ENCODE peak calls at places on chromosomes 1 and 21, in nine cellular contexts. One of them, this sample, is unnamed.

GRCh38 chr1:202131956-202132821 is 9.5 kb downstream of the GPR37L1 start:
- DNase-seq in K562: no peak
- DNase-seq in PC-9: peak; percentile 57
- DNase-seq in GM23248: no peak
- DNase-seq in GM23338: peak; percentile 44
- DNase-seq in PC-3: no peak
- DNase-seq in Karpas-422: no peak
- DNase-seq in neural progenitor cell: no peak
- DNase-seq in MM.1S: peak; percentile 4
- DNase-seq in this sample: no peak

GRCh38 chr21:24716306-24716918 is 890.9 kb downstream of the MRPL39 start:
- DNase-seq in Karpas-422: no peak
- DNase-seq in PC-3: no peak
- DNase-seq in K562: no peak
- DNase-seq in neural progenitor cell: no peak
- DNase-seq in PC-9: no peak
- DNase-seq in GM23338: no peak
- DNase-seq in GM23248: no peak
- DNase-seq in MM.1S: no peak
- DNase-seq in this sample: no peak

GRCh38 chr1:78035121-78035520 is 10.6 kb upstream of the GIPC2 start:
- DNase-seq in Karpas-422: no peak
- DNase-seq in PC-3: no peak
- DNase-seq in K562: no peak
- DNase-seq in GM23248: peak; percentile 19
- DNase-seq in MM.1S: no peak
- DNase-seq in PC-9: no peak
- DNase-seq in GM23338: no peak
- DNase-seq in neural progenitor cell: no peak
- DNase-seq in this sample: no peak

GRCh38 chr1:229060140-229060539 is 210.8 kb upstream of the RAB4A start:
- DNase-seq in PC-3: no peak
- DNase-seq in PC-9: no peak
- DNase-seq in K562: no peak
- DNase-seq in GM23338: no peak
- DNase-seq in neural progenitor cell: no peak
- DNase-seq in MM.1S: no peak
- DNase-seq in GM23248: no peak
- DNase-seq in Karpas-422: no peak
- DNase-seq in this sample: no peak

GRCh38 chr1:215083408-215083961 is 948 bp downstream of the KCNK2 start:
- DNase-seq in neural progenitor cell: peak; percentile 61
- DNase-seq in GM23338: peak; percentile 54
- DNase-seq in MM.1S: no peak
- DNase-seq in PC-3: no peak
- DNase-seq in K562: no peak
- DNase-seq in GM23248: peak; percentile 79
- DNase-seq in Karpas-422: no peak
- DNase-seq in PC-9: no peak
- DNase-seq in this sample: no peak

GRCh38 chr1:211925016-211925415 is 94.5 kb upstream of the LPGAT1 start:
- DNase-seq in GM23248: no peak
- DNase-seq in Karpas-422: peak; percentile 52
- DNase-seq in K562: peak; percentile 45
- DNase-seq in PC-9: peak; percentile 59
- DNase-seq in neural progenitor cell: peak; percentile 51
- DNase-seq in PC-3: peak; percentile 69
- DNase-seq in GM23338: peak; percentile 52
- DNase-seq in MM.1S: peak; percentile 91
- DNase-seq in this sample: no peak

GRCh38 chr1:214427871-214428277 is 123.5 kb downstream of the PTPN14 start:
- DNase-seq in MM.1S: peak; percentile 98
- DNase-seq in Karpas-422: peak; percentile 71
- DNase-seq in PC-3: peak; percentile 96
- DNase-seq in PC-9: peak; percentile 58
- DNase-seq in neural progenitor cell: no peak
- DNase-seq in GM23338: peak; percentile 50
- DNase-seq in K562: no peak
- DNase-seq in GM23248: peak; percentile 89
- DNase-seq in this sample: peak; percentile 77

GRCh38 chr1:53685272-53686051 is 53.5 kb downstream of the GLIS1 start:
- DNase-seq in PC-9: peak; percentile 55
- DNase-seq in neural progenitor cell: peak; percentile 54
- DNase-seq in K562: no peak
- DNase-seq in GM23248: no peak
- DNase-seq in Karpas-422: no peak
- DNase-seq in MM.1S: no peak
- DNase-seq in GM23338: no peak
- DNase-seq in PC-3: no peak
- DNase-seq in this sample: no peak

GRCh38 chr21:35088235-35088865 is 39.2 kb upstream of the RUNX1 start:
- DNase-seq in PC-3: peak; percentile 53
- DNase-seq in Karpas-422: no peak
- DNase-seq in GM23248: peak; percentile 49
- DNase-seq in GM23338: no peak
- DNase-seq in neural progenitor cell: no peak
- DNase-seq in PC-9: no peak
- DNase-seq in K562: no peak
- DNase-seq in MM.1S: no peak
- DNase-seq in this sample: no peak

GRCh38 chr1:95043141-95043980 is 29.4 kb downstream of the ALG14 start:
- DNase-seq in PC-3: peak; percentile 93
- DNase-seq in GM23248: peak; percentile 92
- DNase-seq in PC-9: peak; percentile 74
- DNase-seq in GM23338: peak; percentile 95
- DNase-seq in MM.1S: peak; percentile 67
- DNase-seq in K562: peak; percentile 79
- DNase-seq in neural progenitor cell: peak; percentile 90
- DNase-seq in Karpas-422: peak; percentile 92
- DNase-seq in this sample: peak; percentile 73

GRCh38 chr1:23483327-23484252 is at the start of gene ASAP3:
- DNase-seq in GM23338: peak; percentile 87
- DNase-seq in K562: no peak
- DNase-seq in PC-9: peak; percentile 12
- DNase-seq in PC-3: peak; percentile 29
- DNase-seq in Karpas-422: no peak
- DNase-seq in neural progenitor cell: peak; percentile 54
- DNase-seq in GM23248: peak; percentile 63
- DNase-seq in MM.1S: no peak
- DNase-seq in this sample: no peak

GRCh38 chr1:219837274-219837993 is 90.9 kb downstream of the SLC30A10 start:
- DNase-seq in GM23338: peak; percentile 87
- DNase-seq in GM23248: peak; percentile 61
- DNase-seq in neural progenitor cell: peak; percentile 77
- DNase-seq in K562: peak; percentile 60
- DNase-seq in PC-9: peak; percentile 8
- DNase-seq in MM.1S: peak; percentile 52
- DNase-seq in Karpas-422: peak; percentile 81
- DNase-seq in PC-3: peak; percentile 91
- DNase-seq in this sample: peak; percentile 60

GRCh38 chr1:167060141-167061072 is 29.8 kb downstream of the GPA33 start:
- DNase-seq in Karpas-422: peak; percentile 62
- DNase-seq in neural progenitor cell: peak; percentile 45
- DNase-seq in GM23248: peak; percentile 24
- DNase-seq in GM23338: peak; percentile 59
- DNase-seq in MM.1S: peak; percentile 24
- DNase-seq in PC-9: no peak
- DNase-seq in PC-3: peak; percentile 31
- DNase-seq in K562: peak; percentile 26
- DNase-seq in this sample: no peak

GRCh38 chr1:211127166-211127565 is 6.8 kb downstream of the KCNH1 start:
- DNase-seq in MM.1S: no peak
- DNase-seq in PC-3: no peak
- DNase-seq in GM23338: no peak
- DNase-seq in Karpas-422: no peak
- DNase-seq in K562: no peak
- DNase-seq in PC-9: no peak
- DNase-seq in neural progenitor cell: no peak
- DNase-seq in GM23248: no peak
- DNase-seq in this sample: no peak

GRCh38 chr1:54995835-54996234 is 2.9 kb upstream of the BSND start:
- DNase-seq in Karpas-422: no peak
- DNase-seq in PC-3: no peak
- DNase-seq in neural progenitor cell: no peak
- DNase-seq in MM.1S: no peak
- DNase-seq in PC-9: no peak
- DNase-seq in GM23338: no peak
- DNase-seq in GM23248: no peak
- DNase-seq in K562: no peak
- DNase-seq in this sample: no peak

DNA sequence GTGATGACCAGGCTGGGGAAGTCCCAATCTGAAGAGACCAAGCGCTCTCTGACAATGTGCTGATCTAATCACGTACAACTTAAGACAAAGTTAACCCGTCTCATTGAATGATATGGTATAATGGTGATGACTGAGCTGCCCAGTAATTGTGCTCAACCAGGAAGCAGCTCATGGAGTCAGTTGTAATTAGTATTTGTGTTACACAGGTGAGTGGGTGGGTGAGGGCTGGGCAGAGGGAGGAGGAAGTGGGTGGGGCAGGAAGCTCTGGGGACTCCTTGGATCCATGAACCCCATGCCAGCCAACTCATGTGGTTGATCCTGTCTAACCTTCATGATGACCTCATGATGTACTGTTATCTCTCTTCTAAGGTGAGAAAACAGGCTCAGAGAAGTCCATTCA is 8.7 kb upstream of the ECE1 start:
- DNase-seq in PC-3: no peak
- DNase-seq in K562: no peak
- DNase-seq in PC-9: peak; percentile 24
- DNase-seq in MM.1S: no peak
- DNase-seq in Karpas-422: no peak
- DNase-seq in GM23338: no peak
- DNase-seq in GM23248: no peak
- DNase-seq in neural progenitor cell: no peak
- DNase-seq in this sample: no peak
- H3K79me2 ChIP-seq in PC-3: peaks cover 23% of the 10 kb centered on the region
- H3K79me2 ChIP-seq in K562: no peaks in the 10 kb centered on the region
- H3K79me2 ChIP-seq in PC-9: no peaks in the 10 kb centered on the region
- H3K79me2 ChIP-seq in MM.1S: peaks cover 61% of the 10 kb centered on the region
- H3K79me2 ChIP-seq in Karpas-422: peaks cover 68% of the 10 kb centered on the region
- H3K79me2 ChIP-seq in GM23338: no peaks in the 10 kb centered on the region
- H3K79me2 ChIP-seq in GM23248: peaks cover 76% of the 10 kb centered on the region
- H3K79me2 ChIP-seq in neural progenitor cell: no peaks in the 10 kb centered on the region
- H3K79me2 ChIP-seq in this sample: peaks cover 36% of the 10 kb centered on the region

GRCh38 chr1:153987621-153988020 is 1.5 kb upstream of the RAB13 start:
- DNase-seq in GM23338: no peak
- DNase-seq in PC-9: no peak
- DNase-seq in PC-3: no peak
- DNase-seq in Karpas-422: no peak
- DNase-seq in GM23248: no peak
- DNase-seq in K562: no peak
- DNase-seq in neural progenitor cell: no peak
- DNase-seq in MM.1S: no peak
- DNase-seq in this sample: no peak
- H3K79me2 ChIP-seq in GM23338: peaks cover 38% of the 10 kb centered on the region
- H3K79me2 ChIP-seq in PC-9: peaks cover 22% of the 10 kb centered on the region
- H3K79me2 ChIP-seq in PC-3: peaks cover 36% of the 10 kb centered on the region
- H3K79me2 ChIP-seq in Karpas-422: peaks cover 15% of the 10 kb centered on the region
- H3K79me2 ChIP-seq in GM23248: peaks cover 55% of the 10 kb centered on the region
- H3K79me2 ChIP-seq in K562: peaks cover 36% of the 10 kb centered on the region
- H3K79me2 ChIP-seq in neural progenitor cell: peaks cover 28% of the 10 kb centered on the region
- H3K79me2 ChIP-seq in MM.1S: peaks cover 20% of the 10 kb centered on the region
- H3K79me2 ChIP-seq in this sample: peaks cover 23% of the 10 kb centered on the region

GRCh38 chr1:29167904-29168303 is 13.8 kb downstream of the SRSF4 start:
- DNase-seq in Karpas-422: no peak
- DNase-seq in neural progenitor cell: no peak
- DNase-seq in GM23248: no peak
- DNase-seq in PC-3: no peak
- DNase-seq in GM23338: no peak
- DNase-seq in MM.1S: no peak
- DNase-seq in PC-9: no peak
- DNase-seq in K562: no peak
- DNase-seq in this sample: no peak

GRCh38 chr1:29176567-29176966 is 5.1 kb downstream of the SRSF4 start:
- DNase-seq in K562: no peak
- DNase-seq in MM.1S: no peak
- DNase-seq in PC-3: no peak
- DNase-seq in PC-9: no peak
- DNase-seq in GM23338: no peak
- DNase-seq in GM23248: peak; percentile 84
- DNase-seq in Karpas-422: no peak
- DNase-seq in neural progenitor cell: no peak
- DNase-seq in this sample: no peak

GRCh38 chr1:29171089-29171488 is 10.6 kb downstream of the SRSF4 start:
- DNase-seq in Karpas-422: no peak
- DNase-seq in K562: no peak
- DNase-seq in GM23338: no peak
- DNase-seq in GM23248: peak; percentile 52
- DNase-seq in PC-9: no peak
- DNase-seq in neural progenitor cell: no peak
- DNase-seq in MM.1S: no peak
- DNase-seq in PC-3: no peak
- DNase-seq in this sample: no peak

GRCh38 chr1:29172415-29172814 is 9.3 kb downstream of the SRSF4 start:
- DNase-seq in neural progenitor cell: no peak
- DNase-seq in K562: no peak
- DNase-seq in PC-3: no peak
- DNase-seq in PC-9: no peak
- DNase-seq in GM23338: no peak
- DNase-seq in Karpas-422: no peak
- DNase-seq in GM23248: no peak
- DNase-seq in MM.1S: no peak
- DNase-seq in this sample: no peak

DNA sequence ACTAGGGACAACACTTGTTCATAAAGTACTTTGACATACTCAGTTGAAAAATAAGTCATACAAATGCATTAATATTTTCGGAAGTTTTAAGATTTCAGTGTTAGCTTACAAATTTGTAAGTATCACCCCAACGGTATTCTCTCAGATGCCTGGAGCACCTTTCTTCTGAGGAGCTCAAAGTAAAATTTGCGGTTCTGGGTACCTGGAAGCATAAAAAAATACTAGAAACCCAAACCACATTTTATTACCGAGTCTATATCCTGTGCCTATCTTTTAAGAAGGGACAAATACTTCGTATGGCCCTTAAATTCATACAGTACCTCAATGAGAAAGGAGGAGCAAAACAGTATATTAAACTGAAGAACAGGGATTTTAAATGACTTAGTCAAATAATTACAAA is 10.2 kb downstream of the SRSF4 start:
- DNase-seq in neural progenitor cell: no peak
- DNase-seq in GM23338: no peak
- DNase-seq in MM.1S: no peak
- DNase-seq in GM23248: no peak
- DNase-seq in K562: no peak
- DNase-seq in PC-3: no peak
- DNase-seq in Karpas-422: no peak
- DNase-seq in PC-9: no peak
- DNase-seq in this sample: no peak
- H3K79me2 ChIP-seq in neural progenitor cell: peaks cover 98% of the 10 kb centered on the region
- H3K79me2 ChIP-seq in GM23338: peaks cover 100% of the 10 kb centered on the region
- H3K79me2 ChIP-seq in MM.1S: peaks cover 99% of the 10 kb centered on the region
- H3K79me2 ChIP-seq in GM23248: peaks cover 99% of the 10 kb centered on the region
- H3K79me2 ChIP-seq in K562: peaks cover 97% of the 10 kb centered on the region
- H3K79me2 ChIP-seq in PC-3: peaks cover 99% of the 10 kb centered on the region
- H3K79me2 ChIP-seq in Karpas-422: peaks cover 98% of the 10 kb centered on the region
- H3K79me2 ChIP-seq in PC-9: peaks cover 95% of the 10 kb centered on the region
- H3K79me2 ChIP-seq in this sample: peaks cover 100% of the 10 kb centered on the region

DNA sequence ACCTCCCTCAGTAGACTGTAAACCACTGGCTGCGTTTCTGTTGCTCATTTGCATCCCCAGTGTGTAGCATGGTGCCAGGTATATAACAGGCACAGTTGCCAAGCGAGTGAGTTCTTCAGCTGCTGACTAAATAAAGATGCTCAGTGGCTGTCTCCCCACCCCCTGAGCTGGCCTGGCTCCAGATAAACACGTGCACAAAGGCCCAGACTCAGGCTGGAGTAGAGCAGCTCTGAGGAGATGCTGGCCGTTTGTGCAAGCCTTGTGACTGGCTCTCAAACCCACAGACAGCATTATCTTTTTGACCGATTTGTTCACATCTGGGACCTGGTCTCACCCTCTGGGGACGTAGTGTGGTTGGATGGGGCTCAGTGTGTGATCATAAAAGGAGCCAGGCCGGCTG is 7.1 kb downstream of the CHRNB2 start:
- DNase-seq in K562: no peak
- DNase-seq in Karpas-422: peak; percentile 94
- DNase-seq in MM.1S: peak; percentile 79
- DNase-seq in neural progenitor cell: peak; percentile 26
- DNase-seq in PC-3: peak; percentile 16
- DNase-seq in GM23338: no peak
- DNase-seq in GM23248: peak; percentile 60
- DNase-seq in PC-9: no peak
- DNase-seq in this sample: no peak
- H3K79me2 ChIP-seq in K562: no peaks in the 10 kb centered on the region
- H3K79me2 ChIP-seq in Karpas-422: no peaks in the 10 kb centered on the region
- H3K79me2 ChIP-seq in MM.1S: no peaks in the 10 kb centered on the region
- H3K79me2 ChIP-seq in neural progenitor cell: no peaks in the 10 kb centered on the region
- H3K79me2 ChIP-seq in PC-3: no peaks in the 10 kb centered on the region
- H3K79me2 ChIP-seq in GM23338: no peaks in the 10 kb centered on the region
- H3K79me2 ChIP-seq in GM23248: no peaks in the 10 kb centered on the region
- H3K79me2 ChIP-seq in PC-9: no peaks in the 10 kb centered on the region
- H3K79me2 ChIP-seq in this sample: no peaks in the 10 kb centered on the region

This sample was measured in HCT116.